ENCODE peak calls at places on chromosomes 1 and 21, in eight cellular contexts. Z is gastrocnemius medialis, Y is cardiac muscle cell, M is SK-N-SH, I is sigmoid colon, C is heart left ventricle, U is IMR-90, D is right atrium auricular region. A is an unnamed sample. For H3K4me1, H3K9me3 and H3K27me3, the result is how much of the 10 kb centered on the place peaks cover.

GRCh38 chr1:61692155-61692783 is 32.7 kb downstream of the TM2D1 start:
- DNase-seq in Y (peak), Z (no peak), M (no peak), D (no peak), I (no peak), C (no peak), U (peak), A (peak)

GRCh38 chr1:8315573-8316475 is 2.1 kb upstream of the SLC45A1 start:
- DNase-seq in M (peak), C (no peak), I (no peak), U (no peak), Y (no peak), D (no peak), Z (no peak), A (no peak)

GRCh38 chr1:226674892-226675719 is 64.0 kb downstream of the ITPKB start:
- DNase-seq in M (no peak), Y (peak), D (peak), C (peak), Z (peak), I (peak), U (no peak), A (no peak)

GRCh38 chr1:168112673-168113305 is 23.9 kb downstream of the GPR161 start:
- DNase-seq in C (no peak), M (no peak), I (no peak), Z (no peak), U (peak), Y (peak), D (no peak), A (peak)

GRCh38 chr1:214216779-214217178 is 64.2 kb upstream of the SMYD2 start:
- DNase-seq in I (no peak), M (no peak), Z (no peak), D (no peak), U (no peak), Y (no peak), C (no peak), A (no peak)

GRCh38 chr21:21101911-21102310 is 103.7 kb downstream of the NCAM2 start:
- DNase-seq in C (no peak), U (peak), Z (no peak), M (peak), D (no peak), Y (peak), I (no peak), A (no peak)

GRCh38 chr1:174693085-174693484 is 245.3 kb downstream of the GPR52 start:
- DNase-seq in D (no peak), M (no peak), I (no peak), Z (no peak), Y (peak), C (no peak), U (no peak), A (no peak)

GRCh38 chr1:161954050-161954449 is 69.6 kb downstream of the OLFML2B start:
- DNase-seq in C (no peak), U (no peak), Y (no peak), I (no peak), Z (no peak), M (no peak), D (no peak), A (peak)

GRCh38 chr1:1833916-1834325 is 55.7 kb upstream of the NADK start:
- DNase-seq in M (no peak), Z (no peak), C (no peak), Y (no peak), U (peak), D (no peak), I (no peak), A (peak)

GRCh38 chr1:193283026-193283425 is 96.6 kb upstream of the B3GALT2 start:
- DNase-seq in Z (no peak), C (no peak), U (peak), I (no peak), M (no peak), Y (peak), D (no peak), A (no peak)

DNA sequence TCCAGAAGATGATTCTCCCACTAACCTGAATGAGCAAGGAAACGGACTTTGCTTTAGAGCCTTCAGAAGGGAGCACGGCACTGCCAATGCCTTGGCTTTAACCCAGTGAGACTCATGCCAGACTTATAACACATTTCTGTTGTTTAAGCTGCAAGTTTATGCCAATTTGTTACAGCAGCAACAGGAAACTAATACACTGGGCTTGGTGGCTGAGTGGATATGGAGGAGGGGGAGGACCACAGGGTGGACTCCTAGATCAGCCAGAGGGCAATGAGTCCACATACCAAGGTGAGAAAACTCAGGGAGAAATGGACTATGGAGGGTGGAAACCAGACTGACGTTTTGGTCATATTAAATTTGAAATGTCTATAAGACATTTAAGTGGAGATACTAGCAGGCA is 156.2 kb upstream of the KCNJ6 start:
- DNase-seq in M (no peak), Y (no peak), C (no peak), U (no peak), Z (no peak), D (no peak), I (no peak), A (no peak)
- H3K4me1 ChIP-seq in M (under half), Y (under half), C (under half), U (under half), Z (under half), D (under half), I (under half), A (under half)

GRCh38 chr1:43036932-43037331 is 78.3 kb upstream of the SLC2A1 start:
- DNase-seq in D (no peak), U (no peak), M (no peak), Z (no peak), I (no peak), C (no peak), Y (no peak), A (no peak)

GRCh38 chr1:43036457-43036827 is 77.8 kb upstream of the SLC2A1 start:
- DNase-seq in M (no peak), Y (no peak), D (no peak), C (no peak), I (no peak), U (peak), Z (no peak), A (no peak)

GRCh38 chr1:43034195-43034658 is 75.6 kb upstream of the SLC2A1 start:
- DNase-seq in U (no peak), Z (no peak), Y (no peak), M (no peak), C (no peak), I (no peak), D (no peak), A (no peak)

GRCh38 chr1:43035821-43036456 is 77.3 kb upstream of the SLC2A1 start:
- DNase-seq in D (no peak), M (no peak), I (no peak), Y (no peak), Z (no peak), U (no peak), C (no peak), A (no peak)

DNA sequence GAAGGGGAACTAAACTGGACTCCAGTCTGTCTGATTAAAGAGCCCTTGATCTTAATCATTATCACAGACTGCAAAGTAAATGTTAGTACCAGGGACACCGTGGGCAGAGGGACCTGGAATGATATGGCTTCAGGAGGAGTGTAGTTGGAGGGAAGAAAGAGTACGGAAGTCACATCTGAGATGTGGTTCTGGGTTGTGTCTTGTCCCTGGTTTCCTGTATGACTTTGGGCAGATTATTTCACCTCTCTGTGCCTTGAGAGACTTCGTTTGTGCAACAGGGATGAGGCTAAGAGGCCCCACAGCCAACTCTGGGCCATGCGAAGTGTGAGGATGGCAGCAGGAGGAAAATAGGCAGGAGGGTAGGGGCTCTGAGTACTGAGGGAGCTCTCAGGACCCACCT is 76.1 kb upstream of the SLC2A1 start:
- DNase-seq in I (no peak), M (no peak), C (no peak), Z (no peak), U (no peak), Y (no peak), D (no peak), A (no peak)
- H3K9me3 ChIP-seq in I (under half), M (under half), C (under half), Z (under half), U (under half), Y (under half), D (under half), A (under half)

GRCh38 chr1:44409019-44409602 is 4.1 kb downstream of the RNF220 start:
- DNase-seq in Z (no peak), I (no peak), Y (no peak), D (no peak), C (no peak), M (no peak), U (no peak), A (no peak)

GRCh38 chr1:44411861-44412260 is 6.8 kb downstream of the RNF220 start:
- DNase-seq in Y (peak), I (no peak), M (no peak), C (no peak), Z (no peak), D (no peak), U (no peak), A (no peak)

GRCh38 chr1:44408181-44409018 is 3.3 kb downstream of the RNF220 start:
- DNase-seq in I (no peak), M (no peak), Y (peak), D (no peak), Z (no peak), U (no peak), C (no peak), A (no peak)

GRCh38 chr1:44407430-44408180 is 2.5 kb downstream of the RNF220 start:
- DNase-seq in D (no peak), U (no peak), M (peak), Y (no peak), C (no peak), I (no peak), Z (no peak), A (no peak)

GRCh38 chr1:44409741-44410140 is 4.7 kb downstream of the RNF220 start:
- DNase-seq in Z (no peak), U (no peak), M (no peak), Y (no peak), C (no peak), D (no peak), I (no peak), A (no peak)
- H3K27me3 ChIP-seq in Z (half or more), U (half or more), M (half or more), Y (half or more), C (half or more), D (half or more), I (half or more), A (half or more)

DNA sequence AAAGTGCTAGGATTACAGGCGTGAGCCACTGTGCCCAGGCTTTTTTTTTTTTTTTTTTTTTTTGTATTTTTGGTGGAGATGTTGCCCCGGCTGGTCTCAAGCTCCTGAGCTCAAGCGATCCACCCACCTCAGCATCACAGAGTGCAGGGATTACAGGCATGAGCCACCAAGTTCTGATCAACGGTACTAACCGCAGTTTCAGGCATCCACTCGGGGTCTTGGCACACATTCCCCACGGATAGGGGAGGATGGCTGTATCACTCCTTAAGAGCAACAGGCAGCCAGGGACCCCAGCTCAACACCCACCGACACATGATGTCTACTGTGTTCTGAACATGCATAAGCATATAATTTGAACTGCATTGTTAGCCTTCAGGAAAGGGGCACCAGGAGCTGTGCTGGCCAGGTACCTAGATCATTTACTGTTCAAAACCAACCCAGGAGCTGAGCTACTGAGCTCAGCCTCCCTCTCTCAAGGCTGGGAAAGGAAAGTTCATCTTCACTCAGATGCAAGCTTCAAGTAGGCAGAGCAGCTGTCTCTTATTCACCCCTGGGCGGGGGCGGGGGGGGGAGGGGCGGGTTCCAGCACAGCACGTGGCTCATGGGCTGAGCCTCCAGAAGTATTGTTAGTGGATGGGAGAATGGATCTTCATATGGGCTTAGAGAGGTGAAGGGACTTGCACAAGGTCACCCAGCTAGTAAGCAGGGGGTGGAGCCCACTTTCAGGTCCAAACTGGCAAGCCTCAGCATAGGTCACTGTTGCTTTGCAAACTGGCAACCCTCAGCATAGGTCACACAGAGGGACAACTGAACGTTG is 24.6 kb downstream of the CAPZB start:
- DNase-seq in Z (no peak), I (no peak), Y (no peak), C (no peak), D (no peak), U (no peak), M (no peak), A (no peak)
- H3K4me1 ChIP-seq in Z (half or more), I (under half), Y (under half), C (half or more), D (half or more), U (under half), M (under half), A (under half)

GRCh38 chr21:15241997-15242767 is 177.4 kb upstream of the NRIP1 start:
- DNase-seq in Y (no peak), I (no peak), C (no peak), Z (no peak), D (no peak), M (no peak), U (no peak), A (no peak)

GRCh38 chr21:15242906-15243305 is 178.1 kb upstream of the NRIP1 start:
- DNase-seq in M (no peak), D (no peak), C (no peak), Y (no peak), U (no peak), Z (no peak), I (no peak), A (no peak)

GRCh38 chr21:15236111-15236510 is 171.3 kb upstream of the NRIP1 start:
- DNase-seq in U (no peak), I (no peak), Y (no peak), D (no peak), Z (no peak), C (no peak), M (no peak), A (no peak)

GRCh38 chr21:15243356-15243755 is 178.6 kb upstream of the NRIP1 start:
- DNase-seq in D (no peak), Z (no peak), M (no peak), Y (no peak), U (no peak), C (no peak), I (no peak), A (no peak)

GRCh38 chr21:15240846-15241245 is 176.0 kb upstream of the NRIP1 start:
- DNase-seq in M (no peak), Z (no peak), U (no peak), Y (peak), D (no peak), I (no peak), C (no peak), A (no peak)
- H3K9me3 ChIP-seq in M (under half), Z (under half), U (under half), Y (under half), D (under half), I (under half), C (under half), A (under half)